ENCODE peak calls at places on chromosomes 6 and 20, in ten cellular contexts. O is MV-4-11; A is stimulated activated CD4-positive, alpha-beta T cell treated with anti-CD3 and anti-CD28 coated beads, Interleukin-15, amount 100 ng/mL, for 1 hour; U is breast epithelium; B is activated CD4-positive, alpha-beta T cell treated with anti-CD3 and anti-CD28 coated beads, Interleukin-2, amount 50 U/mL, for 24 hours; K is stimulated activated CD8-positive, alpha-beta memory T cell treated with anti-CD3 and anti-CD28 coated beads, Interleukin-4, amount 100 ng/mL, for 4 hours; R is COR-L47; E is T follicular helper cell; Z is AG09309; V is mucosa of descending colon. G is an unnamed sample.

GRCh38 chr6:111894951-111895350 is 21.7 kb upstream of the FYN start:
- DNase-seq in B (no peak), V (no peak), O (no peak), R (no peak), K (no peak), U (no peak), Z (no peak), E (no peak), A (no peak), G (no peak)

GRCh38 chr6:148177589-148178233 is 164.9 kb upstream of the SASH1 start:
- DNase-seq in E (no peak), V (peak; percentile 89), Z (no peak), R (peak; percentile 26), U (no peak), B (no peak), K (no peak), A (no peak), O (peak; percentile 6), G (no peak)

GRCh38 chr6:126721581-126722145 is 381.7 kb downstream of the CENPW start:
- DNase-seq in Z (peak; percentile 73), U (no peak), V (no peak), K (no peak), O (no peak), A (no peak), R (no peak), B (no peak), E (no peak), G (no peak)

GRCh38 chr20:10946124-10946880 is 272.5 kb upstream of the JAG1 start:
- DNase-seq in B (no peak), U (no peak), K (no peak), Z (no peak), E (no peak), O (no peak), R (no peak), A (no peak), V (no peak), G (no peak)

GRCh38 chr20:10563935-10564492 is 109.8 kb downstream of the JAG1 start:
- DNase-seq in A (no peak), K (no peak), B (no peak), Z (no peak), V (no peak), R (no peak), E (no peak), U (no peak), O (peak; percentile 78), G (no peak)

GRCh38 chr6:108836061-108836460 is 12.2 kb upstream of the ARMC2 start:
- DNase-seq in U (no peak), B (no peak), R (no peak), Z (no peak), A (no peak), K (no peak), O (no peak), E (no peak), V (no peak), G (no peak)

GRCh38 chr6:31152776-31153175 is 4.8 kb downstream of the CCHCR1 start:
- DNase-seq in E (no peak), U (no peak), R (no peak), Z (no peak), K (no peak), A (no peak), O (no peak), V (no peak), B (no peak), G (no peak)

GRCh38 chr6:14766595-14766994 is 479.3 kb upstream of the JARID2 start:
- DNase-seq in O (no peak), E (no peak), V (no peak), A (no peak), K (no peak), B (no peak), R (no peak), Z (no peak), U (no peak), G (no peak)

GRCh38 chr6:160798625-160799024 is 96.6 kb downstream of the PLG start:
- DNase-seq in K (no peak), A (no peak), R (no peak), Z (no peak), U (no peak), E (no peak), B (no peak), O (no peak), V (no peak), G (no peak)

G was measured in CD8-positive, alpha-beta T cell.